ENCODE peak calls at places on chromosomes 13 and 19, in six cellular contexts. M, U, P, B, K and H are unnamed samples.

GRCh38 chr19:40281381-40282208 is 3.5 kb downstream of the AKT2 start:
- DNase-seq in P (no peak), B (no peak), K (no peak), M (no peak), U (no peak), H (no peak)

GRCh38 chr13:30943881-30944280 is 11.4 kb downstream of the TEX26 start:
- DNase-seq in M (no peak), U (no peak), B (no peak), P (no peak), K (no peak), H (no peak)

GRCh38 chr19:1064661-1065605 is 2.0 kb upstream of the ARHGAP45 start:
- DNase-seq in B (peak; percentile 97), K (peak; percentile 59), M (peak; percentile 69), U (peak; percentile 77), P (peak; percentile 72), H (peak; percentile 72)

GRCh38 chr13:73779881-73780280 is 354.3 kb downstream of the KLF12 start:
- DNase-seq in M (no peak), B (no peak), P (no peak), K (no peak), U (no peak), H (no peak)

GRCh38 chr19:55080121-55080914 is 4.6 kb downstream of the EPS8L1 start:
- DNase-seq in M (no peak), P (peak; percentile 74), U (peak; percentile 63), B (peak; percentile 98), K (no peak), H (peak; percentile 62)

GRCh38 chr19:28497137-28497536 is 715.8 kb downstream of the UQCRFS1 start:
- DNase-seq in K (no peak), P (no peak), B (no peak), M (peak; percentile 1), U (no peak), H (peak; percentile 45)

GRCh38 chr13:40813662-40814454 is 24.4 kb downstream of the SLC25A15 start:
- DNase-seq in U (peak; percentile 56), K (no peak), P (no peak), B (peak; percentile 30), M (peak; percentile 53), H (peak; percentile 48)

GRCh38 chr13:71751074-71751473 is 115.9 kb downstream of the DACH1 start:
- DNase-seq in P (no peak), K (no peak), M (no peak), B (no peak), U (peak; percentile 80), H (no peak)

GRCh38 chr19:23415561-23416191 is 20.4 kb upstream of the ZNF91 start:
- DNase-seq in U (no peak), K (no peak), M (no peak), B (peak; percentile 68), P (peak; percentile 51), H (peak; percentile 4)

GRCh38 chr19:55467236-55468053 is 2.9 kb upstream of the C19orf85 start:
- DNase-seq in B (peak; percentile 99), P (peak; percentile 74), U (peak; percentile 93), M (peak; percentile 68), K (peak; percentile 69), H (peak; percentile 82)

GRCh38 chr13:32125746-32126145 is 94.2 kb downstream of the FRY start:
- DNase-seq in P (no peak), M (peak; percentile 44), B (peak; percentile 73), K (no peak), U (peak; percentile 48), H (no peak)

GRCh38 chr13:40116008-40116407 is 460.5 kb downstream of the COG6 start:
- DNase-seq in K (no peak), M (peak; percentile 72), P (no peak), B (peak; percentile 63), U (peak; percentile 96), H (peak; percentile 99)

GRCh38 chr13:112987625-112988024 is 18.6 kb downstream of the MCF2L start:
- DNase-seq in P (no peak), M (no peak), B (no peak), U (no peak), K (no peak), H (no peak)

GRCh38 chr13:99034333-99035085 is 56.6 kb upstream of the DOCK9 start:
- DNase-seq in K (no peak), B (no peak), U (no peak), M (no peak), P (no peak), H (no peak)

GRCh38 chr19:13476071-13476470 is 30.2 kb downstream of the CACNA1A start:
- DNase-seq in K (no peak), M (no peak), B (no peak), U (no peak), P (no peak), H (no peak)

GRCh38 chr13:99800951-99801350 is 170.6 kb downstream of the ZIC5 start:
- DNase-seq in P (no peak), B (no peak), M (no peak), U (no peak), K (no peak), H (no peak)

GRCh38 chr19:33794578-33795369 is 1.9 kb upstream of the KCTD15 start:
- DNase-seq in U (peak; percentile 12), B (peak; percentile 86), K (no peak), M (no peak), P (peak; percentile 58), H (peak; percentile 26)

GRCh38 chr13:32585625-32586021 is 629 bp upstream of the PDS5B start:
- DNase-seq in B (no peak), P (no peak), K (no peak), U (no peak), M (peak; percentile 3), H (no peak)

GRCh38 chr19:33554821-33555220 is 33.2 kb upstream of the PEPD start:
- DNase-seq in B (no peak), M (no peak), P (no peak), K (no peak), U (no peak), H (no peak)

GRCh38 chr13:43289458-43290255 is 266.3 kb downstream of the DNAJC15 start:
- DNase-seq in U (peak; percentile 78), B (no peak), P (no peak), M (no peak), K (no peak), H (no peak)

GRCh38 chr19:38616265-38616664 is 1.5 kb downstream of the MAP4K1 start:
- DNase-seq in M (no peak), B (peak; percentile 31), U (no peak), P (no peak), K (no peak), H (no peak)

GRCh38 chr19:18533058-18533457 is 10.3 kb downstream of the FKBP8 start:
- DNase-seq in P (no peak), M (no peak), K (no peak), B (peak; percentile 54), U (no peak), H (no peak)

GRCh38 chr19:18119243-18120105 is 21.9 kb downstream of the MAST3 start:
- DNase-seq in M (no peak), U (no peak), K (no peak), P (no peak), B (peak; percentile 74), H (no peak)

GRCh38 chr19:51726049-51726448 is 2.3 kb upstream of the HAS1 start:
- DNase-seq in M (no peak), U (peak; percentile 97), B (peak; percentile 97), K (no peak), P (peak; percentile 74), H (peak; percentile 78)

GRCh38 chr13:40181203-40181845 is 485.1 kb downstream of the FOXO1 start:
- DNase-seq in B (no peak), P (no peak), M (peak; percentile 44), K (no peak), U (peak; percentile 91), H (peak; percentile 94)

DNA sequence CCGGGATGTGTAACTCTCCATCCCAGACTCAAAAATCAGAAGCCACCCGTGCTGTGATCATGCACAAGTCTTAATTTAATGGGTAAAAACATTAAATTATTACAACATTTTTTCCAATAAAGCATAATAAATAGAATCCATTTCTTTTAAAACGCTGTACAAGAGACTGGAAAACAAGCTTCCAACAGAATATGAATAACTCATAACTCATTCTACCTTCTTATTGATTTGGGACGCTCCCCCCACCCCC is 523 bp upstream of the KRI1 start:
- DNase-seq in M (no peak), P (no peak), K (no peak), B (no peak), U (no peak), H (no peak)
- H3K4me3 ChIP-seq in M (peak overlapping the region; percentile 79), P (peak overlapping the region; percentile 88), K (peak overlapping the region; percentile 94), B (peak overlapping the region; percentile 93), U (peak overlapping the region; percentile 96), H (peak overlapping the region; percentile 90)

GRCh38 chr13:94700051-94700535 is 12.3 kb downstream of the SOX21 start:
- DNase-seq in U (no peak), B (no peak), P (no peak), K (no peak), M (no peak), H (no peak)

GRCh38 chr13:94703271-94703670 is 9.1 kb downstream of the SOX21 start:
- DNase-seq in U (no peak), M (no peak), B (peak; percentile 44), K (no peak), P (no peak), H (no peak)

GRCh38 chr13:94702181-94703041 is 9.9 kb downstream of the SOX21 start:
- DNase-seq in U (no peak), B (peak; percentile 39), K (no peak), M (no peak), P (no peak), H (no peak)

GRCh38 chr13:94700536-94700935 is 11.8 kb downstream of the SOX21 start:
- DNase-seq in M (no peak), B (no peak), K (no peak), P (no peak), U (no peak), H (no peak)

GRCh38 chr13:94701313-94702180 is 10.8 kb downstream of the SOX21 start:
- DNase-seq in M (no peak), P (no peak), B (peak; percentile 81), K (no peak), U (no peak), H (no peak)
- H3K4me3 ChIP-seq in M (no peak overlapping the region), P (no peak overlapping the region), B (no peak overlapping the region), K (no peak overlapping the region), U (no peak overlapping the region), H (no peak overlapping the region)

GRCh38 chr13:78709028-78709427 is 50.1 kb upstream of the OBI1 start:
- DNase-seq in U (no peak), M (peak; percentile 79), P (no peak), K (no peak), B (peak; percentile 9), H (peak; percentile 1)
- H3K4me3 ChIP-seq in U (no peak overlapping the region), M (no peak overlapping the region), P (no peak overlapping the region), K (no peak overlapping the region), B (no peak overlapping the region), H (no peak overlapping the region)

DNA sequence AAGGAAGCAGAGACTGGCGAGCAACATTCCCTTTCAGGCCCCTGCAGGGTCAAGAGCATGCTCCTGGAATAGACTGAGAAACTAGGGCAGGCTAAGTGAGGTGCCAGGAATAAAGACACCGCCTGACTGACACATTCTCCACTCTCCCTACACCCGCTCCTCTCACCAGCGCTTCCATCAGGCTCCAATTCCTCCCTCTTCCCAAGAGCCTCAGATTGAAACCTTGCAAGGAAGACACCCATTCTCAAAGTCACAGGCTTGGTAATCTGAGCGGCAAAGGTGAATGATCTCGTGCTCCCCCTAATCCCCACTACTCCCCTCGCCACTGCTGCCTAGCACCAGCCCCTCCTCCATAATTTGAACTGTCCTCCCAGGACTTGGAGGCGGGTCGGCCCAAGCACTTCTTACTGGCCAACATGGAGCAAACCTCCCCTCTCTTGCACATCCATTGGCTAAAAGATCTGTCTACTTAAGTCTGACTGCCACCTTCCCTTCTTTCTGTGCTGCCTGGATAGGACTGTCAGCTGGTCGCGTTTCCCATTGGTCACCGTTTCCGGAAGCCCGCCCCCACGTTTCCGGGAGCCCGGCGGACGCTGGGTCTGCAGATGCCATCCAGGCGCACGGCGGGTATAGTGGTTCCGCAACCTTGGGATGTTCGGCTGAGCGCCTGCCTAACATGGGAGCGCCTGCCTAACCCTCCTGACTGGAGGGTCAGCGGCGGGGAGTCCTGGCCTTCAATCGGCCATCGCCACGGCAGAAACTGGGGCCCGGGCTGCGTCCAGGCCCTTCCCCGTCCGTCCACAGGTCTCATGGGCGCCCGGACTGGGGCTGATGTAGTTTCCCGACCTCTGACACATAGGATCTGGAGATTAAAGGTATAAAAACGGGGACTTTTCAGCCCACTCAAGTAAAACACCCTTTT is 33.6 kb downstream of the ZNF383 start:
- DNase-seq in K (peak; percentile 71), M (peak; percentile 16), P (peak; percentile 91), U (peak; percentile 96), B (peak; percentile 98), H (peak; percentile 95)
- H3K4me3 ChIP-seq in K (peak overlapping the region; percentile 63), M (no peak overlapping the region), P (peak overlapping the region; percentile 95), U (peak overlapping the region; percentile 76), B (peak overlapping the region; percentile 89), H (peak overlapping the region; percentile 74)